ENCODE peak calls at places on chromosomes 6 and 20, in nine cellular contexts. U is HCT116, Z is thoracic aorta, F is IMR-90, T is SK-N-SH, I is adrenal gland, Q is GM23248, M is cardiac muscle cell, H is pancreas. E is an unnamed sample.
A peak's percentile ranks its signal among the peaks of the same experiment; 100 is the strongest.

GRCh38 chr20:44134897-44135810 is 51.8 kb downstream of the JPH2 start:
- DNase-seq in U (no peak), Z (no peak), F (no peak), T (peak; percentile 59), I (no peak), Q (peak; percentile 31), M (peak; percentile 45), H (no peak), E (no peak)

GRCh38 chr6:44530209-44530909 is 142.9 kb downstream of the CDC5L start:
- DNase-seq in U (no peak), Z (no peak), F (no peak), T (no peak), I (peak; percentile 66), Q (no peak), M (no peak), H (no peak), E (no peak)

GRCh38 chr6:160137989-160138835 is 16.6 kb downstream of the SLC22A1 start:
- DNase-seq in U (peak; percentile 32), Z (no peak), F (peak; percentile 72), T (peak; percentile 54), I (peak; percentile 54), Q (peak; percentile 80), M (peak; percentile 88), H (peak; percentile 80), E (no peak)

GRCh38 chr20:33373735-33374605 is 27.3 kb downstream of the CDK5RAP1 start:
- DNase-seq in U (no peak), Z (no peak), F (peak; percentile 94), T (no peak), I (no peak), Q (peak; percentile 81), M (no peak), H (peak; percentile 47), E (no peak)

GRCh38 chr20:47330933-47331708 is 25.4 kb downstream of the ZMYND8 start:
- DNase-seq in U (peak; percentile 76), Z (no peak), F (peak; percentile 92), T (no peak), I (peak; percentile 78), Q (peak; percentile 95), M (no peak), H (no peak), E (no peak)

GRCh38 chr20:36527331-36528125 is 13.8 kb upstream of the MYL9 start:
- DNase-seq in U (no peak), Z (no peak), F (no peak), T (no peak), I (peak; percentile 90), Q (no peak), M (no peak), H (no peak), E (no peak)

GRCh38 chr20:35055445-35056276 is 36.9 kb downstream of the TRPC4AP start:
- DNase-seq in U (no peak), Z (peak; percentile 13), F (peak; percentile 38), T (peak; percentile 17), I (no peak), Q (peak; percentile 75), M (peak; percentile 71), H (no peak), E (no peak)

GRCh38 chr20:49612127-49612738 is 44.3 kb upstream of the PTGIS start:
- DNase-seq in U (no peak), Z (no peak), F (no peak), T (no peak), I (no peak), Q (no peak), M (no peak), H (peak; percentile 46), E (no peak)

GRCh38 chr6:107046316-107046715 is 18.3 kb downstream of the MTRES1 start:
- DNase-seq in U (no peak), Z (no peak), F (no peak), T (peak; percentile 61), I (no peak), Q (no peak), M (peak; percentile 21), H (no peak), E (no peak)

GRCh38 chr20:16128538-16129106 is 444.6 kb downstream of the KIF16B start:
- DNase-seq in U (no peak), Z (no peak), F (no peak), T (no peak), I (no peak), Q (no peak), M (no peak), H (no peak), E (no peak)

GRCh38 chr20:50823319-50823718 is 28.5 kb downstream of the BCAS4 start:
- DNase-seq in U (no peak), Z (no peak), F (no peak), T (no peak), I (no peak), Q (no peak), M (no peak), H (no peak), E (no peak)

GRCh38 chr20:32987044-32987825 is 17.0 kb downstream of the SUN5 start:
- DNase-seq in U (no peak), Z (no peak), F (no peak), T (no peak), I (no peak), Q (no peak), M (no peak), H (no peak), E (no peak)

GRCh38 chr6:87907521-87907920 is 140.1 kb upstream of the SPACA1 start:
- DNase-seq in U (no peak), Z (no peak), F (peak; percentile 2), T (no peak), I (no peak), Q (peak; percentile 77), M (no peak), H (no peak), E (no peak)

GRCh38 chr6:16103708-16104107 is 25.2 kb upstream of the MYLIP start:
- DNase-seq in U (no peak), Z (no peak), F (no peak), T (no peak), I (no peak), Q (no peak), M (no peak), H (no peak), E (no peak)

GRCh38 chr20:64065973-64066341 is 3.0 kb downstream of the TCEA2 start:
- DNase-seq in U (peak; percentile 62), Z (no peak), F (peak; percentile 78), T (no peak), I (no peak), Q (peak; percentile 77), M (no peak), H (no peak), E (no peak)
- H3K4me1 ChIP-seq in U (peaks cover 54% of the 10 kb centered on the region), Z (peaks cover 24% of the 10 kb centered on the region), F (peaks cover 27% of the 10 kb centered on the region), T (peaks cover 14% of the 10 kb centered on the region), I (peaks cover 26% of the 10 kb centered on the region), Q (peaks cover 27% of the 10 kb centered on the region), M (peaks cover 10% of the 10 kb centered on the region), H (peaks cover 5% of the 10 kb centered on the region), E (peaks cover 10% of the 10 kb centered on the region)

DNA sequence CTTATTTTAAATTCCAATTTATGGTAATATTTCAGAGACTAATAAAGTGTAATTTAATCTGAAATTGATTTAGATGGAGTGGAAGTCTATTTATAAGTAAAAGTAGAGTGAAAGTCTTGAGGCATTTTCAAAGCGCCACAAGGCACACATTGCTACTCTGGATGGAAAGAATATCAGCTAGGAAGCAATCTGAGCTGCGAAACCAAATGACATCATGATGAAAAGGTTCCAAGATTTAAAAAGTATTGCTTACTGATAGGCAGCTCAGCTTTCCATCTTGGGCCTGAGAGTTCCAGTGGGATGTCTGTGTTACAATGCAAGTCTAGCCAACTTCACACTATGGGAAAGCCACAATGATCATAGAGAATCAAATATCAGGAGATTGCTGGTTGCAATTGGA is 127.0 kb upstream of the VGLL2 start:
- DNase-seq in U (no peak), Z (no peak), F (no peak), T (no peak), I (no peak), Q (no peak), M (no peak), H (no peak), E (no peak)
- H3K27ac ChIP-seq in U (no peak overlapping the region), Z (no peak overlapping the region), F (no peak overlapping the region), T (no peak overlapping the region), I (no peak overlapping the region), Q (no peak overlapping the region), M (no peak overlapping the region), H (no peak overlapping the region), E (no peak overlapping the region)

DNA sequence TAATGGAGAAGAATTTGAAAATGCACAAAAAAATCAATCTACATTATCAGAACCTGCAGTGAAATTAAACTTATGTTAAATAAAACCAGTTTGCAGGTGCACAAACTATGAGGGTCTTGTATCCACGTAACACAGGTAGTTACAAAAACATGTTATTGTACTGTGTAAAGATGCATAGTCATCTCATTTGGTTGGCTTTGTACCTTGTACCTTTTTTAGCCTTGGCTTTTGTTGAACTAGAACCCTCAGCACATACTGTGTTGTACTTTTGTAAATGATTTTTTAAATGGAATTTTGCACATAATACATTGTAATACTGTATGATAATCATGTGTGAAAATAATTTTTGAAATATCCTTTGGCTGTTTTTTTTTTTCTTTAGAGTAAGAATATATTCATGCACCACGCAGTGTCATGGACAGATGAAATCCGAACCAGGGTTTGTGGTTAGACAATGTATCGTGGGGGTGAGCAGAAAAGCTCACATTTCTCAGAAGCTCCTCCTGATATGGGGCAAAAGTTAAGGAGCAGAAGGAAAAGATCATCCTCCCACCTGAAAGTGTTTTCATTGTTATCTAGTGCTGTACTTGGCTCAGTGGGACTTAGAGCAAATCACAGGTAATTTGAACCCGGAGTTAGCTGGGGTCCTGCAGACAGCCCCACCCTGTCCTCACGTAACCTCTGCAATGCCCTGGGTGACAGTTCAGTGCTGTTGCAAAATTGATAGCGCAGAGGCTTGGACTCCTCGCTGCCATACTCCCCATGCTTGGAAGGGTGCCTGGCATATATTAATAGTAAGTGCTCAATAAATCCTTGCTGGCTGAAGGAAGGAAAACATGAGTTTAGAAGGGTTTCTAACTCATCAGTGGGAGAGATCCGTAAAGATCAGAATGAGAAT is 14.8 kb upstream of the NAA20 start:
- DNase-seq in U (no peak), Z (no peak), F (peak; percentile 69), T (no peak), I (no peak), Q (no peak), M (no peak), H (no peak), E (no peak)
- H3K4me1 ChIP-seq in U (peaks cover 10% of the 10 kb centered on the region), Z (peaks cover 63% of the 10 kb centered on the region), F (peaks cover 15% of the 10 kb centered on the region), T (peaks cover 12% of the 10 kb centered on the region), I (peaks cover 35% of the 10 kb centered on the region), Q (peaks cover 21% of the 10 kb centered on the region), M (no peaks in the 10 kb centered on the region), H (peaks cover 47% of the 10 kb centered on the region), E (no peaks in the 10 kb centered on the region)

GRCh38 chr6:71419217-71419953 is 130.8 kb downstream of the OGFRL1 start:
- DNase-seq in U (no peak), Z (no peak), F (peak; percentile 19), T (no peak), I (no peak), Q (peak; percentile 35), M (peak; percentile 34), H (peak; percentile 25), E (no peak)

GRCh38 chr6:71420693-71421328 is 132.2 kb downstream of the OGFRL1 start:
- DNase-seq in U (no peak), Z (peak; percentile 88), F (peak; percentile 94), T (peak; percentile 92), I (peak; percentile 97), Q (peak; percentile 99), M (peak; percentile 96), H (peak; percentile 96), E (peak; percentile 81)

GRCh38 chr6:71419954-71420692 is 131.5 kb downstream of the OGFRL1 start:
- DNase-seq in U (no peak), Z (no peak), F (peak; percentile 35), T (peak; percentile 75), I (peak; percentile 44), Q (peak; percentile 65), M (peak; percentile 79), H (peak; percentile 57), E (no peak)

DNA sequence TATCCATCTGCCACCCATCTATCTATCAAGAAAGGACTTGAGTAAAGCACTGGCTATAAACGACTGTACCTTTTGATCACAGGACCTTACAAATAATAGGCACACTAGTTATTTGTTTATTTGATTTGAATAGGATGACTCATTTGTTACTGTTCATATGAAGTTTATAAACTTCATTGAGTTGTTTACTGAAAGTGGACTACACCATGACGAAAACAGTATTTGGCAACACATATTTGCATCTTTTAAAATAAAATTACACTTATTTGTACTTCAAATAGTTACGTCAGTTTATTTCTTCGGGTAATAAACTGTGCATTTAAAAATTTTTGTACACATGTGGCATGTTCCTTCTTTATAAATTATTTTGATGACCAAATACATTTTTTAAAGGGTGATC is 133.0 kb downstream of the OGFRL1 start:
- DNase-seq in U (no peak), Z (no peak), F (no peak), T (no peak), I (no peak), Q (no peak), M (no peak), H (no peak), E (no peak)
- H3K27ac ChIP-seq in U (no peak overlapping the region), Z (peak overlapping the region; percentile 97), F (no peak overlapping the region), T (no peak overlapping the region), I (no peak overlapping the region), Q (no peak overlapping the region), M (no peak overlapping the region), H (no peak overlapping the region), E (no peak overlapping the region)

E was measured in iPS DF 6.9.